ENCODE peak calls at places on chromosome 22, in four cellular contexts. Z is psoas muscle, W is H9, Q is neural progenitor cell. V is an unnamed sample.
A peak's percentile ranks its signal among the peaks of the same experiment; 100 is the strongest.

GRCh38 chr22:44523981-44524759 is 26.1 kb upstream of the RTL6 start:
- DNase-seq in Z (peak; percentile 43), W (peak; percentile 7), Q (no peak), V (no peak)

GRCh38 chr22:36010090-36010489 is 18.5 kb downstream of the RBFOX2 start:
- DNase-seq in Q (peak; percentile 86), Z (no peak), W (peak; percentile 67), V (no peak)

GRCh38 chr22:37746366-37747089 is 49.7 kb downstream of the TRIOBP start:
- DNase-seq in Z (no peak), Q (peak; percentile 36), W (no peak), V (no peak)

GRCh38 chr22:36010913-36011312 is 17.7 kb downstream of the RBFOX2 start:
- DNase-seq in Z (no peak), W (no peak), Q (no peak), V (no peak)

GRCh38 chr22:37203354-37204044 is 8.8 kb downstream of the SSTR3 start:
- DNase-seq in W (no peak), Z (no peak), Q (no peak), V (peak; percentile 57)

GRCh38 chr22:47052236-47053012 is 290.0 kb downstream of the TBC1D22A start:
- DNase-seq in Q (no peak), W (no peak), Z (no peak), V (peak; percentile 59)

GRCh38 chr22:38218661-38219331 is 17.0 kb downstream of the MAFF start:
- DNase-seq in Q (peak; percentile 65), Z (peak; percentile 81), W (peak; percentile 89), V (peak; percentile 96)

GRCh38 chr22:46122980-46123693 is 27.2 kb upstream of the PPARA start:
- DNase-seq in Z (no peak), W (no peak), Q (no peak), V (no peak)

GRCh38 chr22:40279017-40279416 is 67.3 kb upstream of the ADSL start:
- DNase-seq in W (no peak), Z (no peak), Q (no peak), V (no peak)

GRCh38 chr22:42691440-42691839 is 29.2 kb downstream of the A4GALT start:
- DNase-seq in Z (no peak), Q (no peak), W (no peak), V (peak; percentile 74)

GRCh38 chr22:36546932-36547331 is 18.0 kb upstream of the EIF3D start:
- DNase-seq in W (no peak), Q (no peak), Z (no peak), V (no peak)

GRCh38 chr22:32106930-32107329 is 52.2 kb downstream of the C22orf42 start:
- DNase-seq in W (peak; percentile 56), Z (no peak), Q (peak; percentile 69), V (no peak)

GRCh38 chr22:50711446-50712340 is 26.3 kb upstream of the ACR start:
- DNase-seq in Z (no peak), Q (no peak), W (no peak), V (peak; percentile 52)

GRCh38 chr22:37176464-37177061 is 11.5 kb downstream of the C1QTNF6 start:
- DNase-seq in Q (no peak), W (no peak), Z (peak; percentile 69), V (peak; percentile 86)

GRCh38 chr22:28889625-28890024 is 6.3 kb downstream of the ZNRF3 start:
- DNase-seq in Q (no peak), W (no peak), Z (no peak), V (no peak)

GRCh38 chr22:31128156-31128555 is 5.4 kb downstream of the INPP5J start:
- DNase-seq in Z (no peak), Q (no peak), W (no peak), V (no peak)

GRCh38 chr22:46064236-46064965 is 85.9 kb upstream of the PPARA start:
- DNase-seq in Q (no peak), Z (peak; percentile 44), W (peak; percentile 5), V (peak; percentile 76)

GRCh38 chr22:32665676-32666075 is 135.8 kb upstream of the TIMP3 start:
- DNase-seq in Z (no peak), W (no peak), Q (no peak), V (no peak)

GRCh38 chr22:38345782-38346181 is 28.5 kb upstream of the CSNK1E start:
- DNase-seq in Q (no peak), Z (no peak), W (no peak), V (peak; percentile 32)

GRCh38 chr22:44225091-44225689 is 44.5 kb downstream of the PARVG start:
- DNase-seq in W (no peak), Q (no peak), Z (no peak), V (peak; percentile 32)

GRCh38 chr22:38257170-38257569 is 15.6 kb downstream of the TMEM184B start:
- DNase-seq in W (no peak), Z (no peak), Q (no peak), V (no peak)

GRCh38 chr22:11360632-11361031 is 4167.4 kb upstream of the OR11H1 start:
- DNase-seq in W (no peak), Z (no peak), Q (no peak), V (no peak)

GRCh38 chr22:38460367-38460952 is 5.5 kb upstream of the KCNJ4 start:
- DNase-seq in W (no peak), Q (no peak), Z (no peak), V (peak; percentile 29)

GRCh38 chr22:28143206-28143605 is 224.2 kb upstream of the PITPNB start:
- DNase-seq in Z (no peak), W (no peak), Q (no peak), V (no peak)

GRCh38 chr22:35883028-35883620 is 145.5 kb downstream of the RBFOX2 start:
- DNase-seq in W (no peak), Q (peak; percentile 19), Z (no peak), V (no peak)

GRCh38 chr22:32850591-32851517 is 49.3 kb downstream of the TIMP3 start:
- DNase-seq in W (no peak), Z (peak; percentile 82), Q (no peak), V (no peak)

GRCh38 chr22:40182231-40182835 is 4.6 kb downstream of the TNRC6B start:
- DNase-seq in W (no peak), Z (no peak), Q (no peak), V (no peak)

GRCh38 chr22:44155115-44155514 is 25.6 kb upstream of the PARVG start:
- DNase-seq in Z (no peak), W (no peak), Q (no peak), V (peak; percentile 39)

GRCh38 chr22:30210235-30210831 is 36.2 kb downstream of the LIF start:
- DNase-seq in Z (no peak), W (peak; percentile 54), Q (peak; percentile 29), V (no peak)

GRCh38 chr22:47801541-47802245 is 1039.2 kb downstream of the TBC1D22A start:
- DNase-seq in Q (no peak), Z (no peak), W (no peak), V (no peak)

GRCh38 chr22:43136255-43136654 is 6.9 kb downstream of the MCAT start:
- DNase-seq in W (peak; percentile 63), Z (no peak), Q (peak; percentile 60), V (no peak)

GRCh38 chr22:28874816-28875320 is 8.5 kb upstream of the ZNRF3 start:
- DNase-seq in W (no peak), Q (no peak), Z (no peak), V (no peak)

GRCh38 chr22:45201678-45202332 is 38.1 kb downstream of the NUP50 start:
- DNase-seq in Z (no peak), Q (no peak), W (no peak), V (no peak)

GRCh38 chr22:41256254-41256897 is 15.6 kb upstream of the CHADL start:
- DNase-seq in Z (no peak), Q (no peak), W (no peak), V (no peak)

GRCh38 chr22:37566903-37567798 is 6.9 kb downstream of the CDC42EP1 start:
- DNase-seq in Q (peak; percentile 88), W (peak; percentile 89), Z (peak; percentile 80), V (peak; percentile 94)

GRCh38 chr22:43172191-43172590 is 14.7 kb downstream of the TTLL12 start:
- DNase-seq in Q (no peak), Z (no peak), W (no peak), V (peak; percentile 48)

GRCh38 chr22:36546092-36546804 is 17.3 kb upstream of the EIF3D start:
- DNase-seq in Z (peak; percentile 32), W (peak; percentile 84), Q (peak; percentile 88), V (no peak)

GRCh38 chr22:28820885-28821284 is 20.5 kb upstream of the XBP1 start:
- DNase-seq in Q (no peak), Z (no peak), W (no peak), V (peak; percentile 4)

GRCh38 chr22:50481440-50482106 is at the start of gene ADM2:
- DNase-seq in W (peak; percentile 79), Z (no peak), Q (peak; percentile 81), V (peak; percentile 84)

DNA sequence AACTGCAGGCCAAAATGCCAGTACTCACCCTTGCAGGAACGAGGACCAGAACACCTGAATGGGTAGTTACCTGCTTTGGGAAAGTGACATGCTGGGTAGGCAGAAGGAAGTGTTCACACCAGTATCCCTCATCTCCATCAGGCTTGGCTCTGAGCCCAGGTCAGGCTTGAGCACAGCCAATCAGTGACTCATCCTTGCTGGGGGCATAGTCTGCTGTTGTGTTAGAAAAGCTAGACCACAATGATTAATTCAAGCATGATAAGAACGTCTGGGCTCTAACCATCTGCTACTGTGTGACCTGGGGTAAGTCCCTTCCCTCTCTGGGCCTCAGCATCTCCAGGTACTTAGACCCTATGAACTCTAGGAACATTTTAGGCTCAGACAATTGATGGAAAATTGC is 450.4 kb downstream of the MIAT start:
- DNase-seq in W (no peak), Z (peak; percentile 73), Q (no peak), V (peak; percentile 87)
- H3K4me1 ChIP-seq in W (peaks cover 2% of the 10 kb centered on the region), Z (no peaks in the 10 kb centered on the region), Q (peaks cover 10% of the 10 kb centered on the region), V (peaks cover 4% of the 10 kb centered on the region)

GRCh38 chr22:49300951-49301397 is 526.7 kb downstream of the BRD1 start:
- DNase-seq in Z (no peak), Q (no peak), W (peak; percentile 10), V (no peak)
- H3K9me3 ChIP-seq in Z (no peaks in the 10 kb centered on the region), Q (no peaks in the 10 kb centered on the region), W (no peaks in the 10 kb centered on the region), V (no peaks in the 10 kb centered on the region)

DNA sequence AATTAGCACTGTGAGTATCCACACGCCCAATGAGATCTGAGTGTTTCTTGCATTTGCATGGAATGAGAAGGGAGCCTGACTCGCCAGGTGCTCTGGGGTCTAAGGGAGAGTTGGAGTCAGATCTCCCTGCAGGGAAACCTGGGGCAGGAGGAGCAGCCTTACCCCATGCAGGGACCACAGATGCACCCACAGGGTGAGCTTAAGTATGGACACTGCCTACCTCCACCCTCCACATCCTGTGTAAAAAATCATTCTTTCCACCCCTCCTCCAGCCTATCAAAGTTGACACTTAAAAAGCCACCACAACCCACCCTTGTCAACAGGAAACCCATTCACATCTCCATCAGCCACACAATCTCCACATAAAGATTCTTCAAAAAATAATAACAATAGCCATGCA is 67.0 kb upstream of the IGLL5 start:
- DNase-seq in Z (no peak), Q (no peak), W (no peak), V (no peak)
- H3K4me1 ChIP-seq in Z (no peaks in the 10 kb centered on the region), Q (no peaks in the 10 kb centered on the region), W (no peaks in the 10 kb centered on the region), V (peaks cover 2% of the 10 kb centered on the region)

DNA sequence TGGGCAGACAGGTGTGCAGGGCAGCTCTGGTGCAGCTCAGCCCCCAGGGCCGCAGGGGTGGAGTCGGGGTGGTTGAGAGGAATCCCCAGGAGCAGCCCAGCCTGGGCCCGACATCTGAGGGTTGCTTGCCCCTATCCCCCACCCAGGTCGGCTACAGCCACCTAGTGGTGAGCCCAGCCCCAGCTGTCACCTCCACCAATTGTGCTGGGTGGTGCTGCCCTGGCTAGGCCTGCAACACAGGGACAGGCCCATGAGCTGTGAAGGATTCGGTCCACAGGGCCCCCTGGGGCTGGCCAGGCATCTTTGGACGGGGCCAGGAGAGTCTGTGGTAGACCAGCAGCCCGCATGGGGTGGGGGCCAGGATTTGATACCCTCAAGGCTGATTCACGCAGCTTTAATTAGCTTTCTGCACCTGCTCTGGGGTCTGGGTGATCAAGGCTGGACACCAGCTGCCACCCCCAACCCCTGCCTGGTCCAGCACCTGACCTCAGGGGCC is 29.5 kb downstream of the RTN4R start:
- DNase-seq in W (peak; percentile 92), Z (peak; percentile 35), Q (peak; percentile 85), V (no peak)
- H3K9me3 ChIP-seq in W (no peaks in the 10 kb centered on the region), Z (no peaks in the 10 kb centered on the region), Q (no peaks in the 10 kb centered on the region), V (no peaks in the 10 kb centered on the region)